ENCODE peak calls at places on chromosome 17, in eight cellular contexts. X, C, D, P, J, R, N and E are unnamed samples.

GRCh38 chr17:50570516-50570915 is 10.0 kb downstream of the CACNA1G start:
- DNase-seq in X (no peak), J (no peak), D (peak), R (no peak), P (no peak), N (no peak), C (no peak), E (no peak)

GRCh38 chr17:76007131-76007849 is 6.6 kb downstream of the CDK3 start:
- DNase-seq in R (no peak), D (no peak), C (no peak), N (no peak), P (no peak), X (no peak), J (no peak), E (no peak)

GRCh38 chr17:45248132-45248936 is 13.6 kb downstream of the SPATA32 start:
- DNase-seq in R (no peak), C (no peak), X (no peak), P (no peak), N (no peak), J (peak), D (no peak), E (peak)

GRCh38 chr17:72580321-72581127 is 459.7 kb downstream of the SOX9 start:
- DNase-seq in C (no peak), D (peak), X (peak), R (no peak), N (no peak), J (no peak), P (no peak), E (no peak)

GRCh38 chr17:21213005-21213404 is 956 bp downstream of the TMEM11 start:
- DNase-seq in J (no peak), X (no peak), C (no peak), P (no peak), R (no peak), N (no peak), D (no peak), E (no peak)

GRCh38 chr17:77510133-77510796 is 369.5 kb downstream of the SEC14L1 start:
- DNase-seq in D (no peak), N (no peak), R (no peak), P (no peak), C (no peak), J (peak), X (no peak), E (no peak)

GRCh38 chr17:15398291-15398690 is 56.9 kb upstream of the TEKT3 start:
- DNase-seq in R (peak), N (peak), C (no peak), P (no peak), D (no peak), X (no peak), J (no peak), E (no peak)

GRCh38 chr17:57906910-57907309 is 48.3 kb downstream of the CUEDC1 start:
- DNase-seq in X (peak), C (no peak), J (no peak), P (peak), N (no peak), D (no peak), R (no peak), E (peak)

GRCh38 chr17:7704601-7705268 is at the start of gene EFNB3:
- DNase-seq in P (no peak), N (peak), X (no peak), D (peak), C (no peak), J (no peak), R (no peak), E (no peak)

GRCh38 chr17:13619462-13619861 is 17.7 kb upstream of the HS3ST3A1 start:
- DNase-seq in D (no peak), R (no peak), X (no peak), C (no peak), P (no peak), J (no peak), N (no peak), E (no peak)

GRCh38 chr17:17500999-17501605 is 4.9 kb upstream of the RASD1 start:
- DNase-seq in J (no peak), X (no peak), R (no peak), N (no peak), C (no peak), D (no peak), P (no peak), E (peak)

GRCh38 chr17:65762973-65763372 is 201.5 kb upstream of the AXIN2 start:
- DNase-seq in J (no peak), D (no peak), R (no peak), N (no peak), X (no peak), P (no peak), C (no peak), E (no peak)

GRCh38 chr17:73359987-73360410 is 48.2 kb upstream of the CDC42EP4 start:
- DNase-seq in D (peak), N (no peak), P (no peak), R (no peak), C (no peak), J (no peak), X (no peak), E (no peak)